ENCODE peak calls at places on chromosomes 7 and 10, in eight cellular contexts. One of them, this sample, is unnamed.

GRCh38 chr7:25029075-25029474 is 49.1 kb upstream of the OSBPL3 start:
- DNase-seq in stimulated activated CD4-positive, alpha-beta T cell treated with anti-CD3 and anti-CD28 coated beads, Interleukin-4, amount 100 ng/mL, for 1 hour: no peak
- DNase-seq in smooth muscle cell of the brain vasculature: no peak
- DNase-seq in amniotic stem cell: no peak
- DNase-seq in GM20000: no peak
- DNase-seq in posterior cingulate gyrus: no peak
- DNase-seq in body of pancreas: no peak
- DNase-seq in AG08395: no peak
- DNase-seq in this sample: no peak

GRCh38 chr10:17963431-17963830 is 11.7 kb downstream of the SLC39A12 start:
- DNase-seq in stimulated activated CD4-positive, alpha-beta T cell treated with anti-CD3 and anti-CD28 coated beads, Interleukin-4, amount 100 ng/mL, for 1 hour: no peak
- DNase-seq in smooth muscle cell of the brain vasculature: no peak
- DNase-seq in amniotic stem cell: no peak
- DNase-seq in GM20000: no peak
- DNase-seq in posterior cingulate gyrus: no peak
- DNase-seq in body of pancreas: no peak
- DNase-seq in AG08395: no peak
- DNase-seq in this sample: no peak

GRCh38 chr7:996089-996872 is 13.3 kb downstream of the CYP2W1 start:
- DNase-seq in stimulated activated CD4-positive, alpha-beta T cell treated with anti-CD3 and anti-CD28 coated beads, Interleukin-4, amount 100 ng/mL, for 1 hour: no peak
- DNase-seq in smooth muscle cell of the brain vasculature: no peak
- DNase-seq in amniotic stem cell: no peak
- DNase-seq in GM20000: no peak
- DNase-seq in posterior cingulate gyrus: no peak
- DNase-seq in body of pancreas: no peak
- DNase-seq in AG08395: no peak
- DNase-seq in this sample: no peak

GRCh38 chr7:123415625-123416024 is 118.8 kb downstream of the IQUB start:
- DNase-seq in stimulated activated CD4-positive, alpha-beta T cell treated with anti-CD3 and anti-CD28 coated beads, Interleukin-4, amount 100 ng/mL, for 1 hour: no peak
- DNase-seq in smooth muscle cell of the brain vasculature: no peak
- DNase-seq in amniotic stem cell: no peak
- DNase-seq in GM20000: no peak
- DNase-seq in posterior cingulate gyrus: no peak
- DNase-seq in body of pancreas: no peak
- DNase-seq in AG08395: no peak
- DNase-seq in this sample: no peak

GRCh38 chr7:130430841-130431713 is 9.7 kb downstream of the CEP41 start:
- DNase-seq in stimulated activated CD4-positive, alpha-beta T cell treated with anti-CD3 and anti-CD28 coated beads, Interleukin-4, amount 100 ng/mL, for 1 hour: no peak
- DNase-seq in smooth muscle cell of the brain vasculature: peak; percentile 20
- DNase-seq in amniotic stem cell: no peak
- DNase-seq in GM20000: no peak
- DNase-seq in posterior cingulate gyrus: peak; percentile 84
- DNase-seq in body of pancreas: no peak
- DNase-seq in AG08395: peak; percentile 47
- DNase-seq in this sample: no peak

GRCh38 chr7:47634273-47634672 is 52.4 kb upstream of the TNS3 start:
- DNase-seq in stimulated activated CD4-positive, alpha-beta T cell treated with anti-CD3 and anti-CD28 coated beads, Interleukin-4, amount 100 ng/mL, for 1 hour: no peak
- DNase-seq in smooth muscle cell of the brain vasculature: no peak
- DNase-seq in amniotic stem cell: no peak
- DNase-seq in GM20000: no peak
- DNase-seq in posterior cingulate gyrus: no peak
- DNase-seq in body of pancreas: no peak
- DNase-seq in AG08395: no peak
- DNase-seq in this sample: no peak

GRCh38 chr10:21534611-21535493 is 820 bp downstream of the MLLT10 start:
- DNase-seq in stimulated activated CD4-positive, alpha-beta T cell treated with anti-CD3 and anti-CD28 coated beads, Interleukin-4, amount 100 ng/mL, for 1 hour: peak; percentile 52
- DNase-seq in smooth muscle cell of the brain vasculature: no peak
- DNase-seq in amniotic stem cell: no peak
- DNase-seq in GM20000: peak; percentile 73
- DNase-seq in posterior cingulate gyrus: peak; percentile 91
- DNase-seq in body of pancreas: peak; percentile 54
- DNase-seq in AG08395: no peak
- DNase-seq in this sample: no peak

GRCh38 chr10:51162002-51162401 is 87.7 kb downstream of the PRKG1 start:
- DNase-seq in stimulated activated CD4-positive, alpha-beta T cell treated with anti-CD3 and anti-CD28 coated beads, Interleukin-4, amount 100 ng/mL, for 1 hour: no peak
- DNase-seq in smooth muscle cell of the brain vasculature: no peak
- DNase-seq in amniotic stem cell: no peak
- DNase-seq in GM20000: no peak
- DNase-seq in posterior cingulate gyrus: no peak
- DNase-seq in body of pancreas: peak; percentile 12
- DNase-seq in AG08395: no peak
- DNase-seq in this sample: no peak

GRCh38 chr10:46223626-46224413 is 63.0 kb upstream of the ANTXRL start:
- DNase-seq in stimulated activated CD4-positive, alpha-beta T cell treated with anti-CD3 and anti-CD28 coated beads, Interleukin-4, amount 100 ng/mL, for 1 hour: no peak
- DNase-seq in smooth muscle cell of the brain vasculature: no peak
- DNase-seq in amniotic stem cell: no peak
- DNase-seq in GM20000: no peak
- DNase-seq in posterior cingulate gyrus: no peak
- DNase-seq in body of pancreas: no peak
- DNase-seq in AG08395: no peak
- DNase-seq in this sample: no peak

This sample was measured in Panc1.